ENCODE peak calls at places on chromosomes 6 and 20, in four cellular contexts. One of them, this sample, is unnamed.

GRCh38 chr6:105981888-105982358 is 104.2 kb upstream of the PRDM1 start:
- DNase-seq in GM12891: no peak
- DNase-seq in T-helper 22 cell: no peak
- DNase-seq in activated T-helper 1 cell treated with anti-CD3 and anti-CD28 coated beads, Interleukin-2, amount 50 U/mL, for 16 hours: no peak
- DNase-seq in this sample: no peak

GRCh38 chr6:101391772-101392560 is 1.5 kb upstream of the GRIK2 start:
- DNase-seq in GM12891: no peak
- DNase-seq in T-helper 22 cell: no peak
- DNase-seq in activated T-helper 1 cell treated with anti-CD3 and anti-CD28 coated beads, Interleukin-2, amount 50 U/mL, for 16 hours: no peak
- DNase-seq in this sample: no peak

GRCh38 chr6:14671937-14672336 is 554.4 kb downstream of the CD83 start:
- DNase-seq in GM12891: no peak
- DNase-seq in T-helper 22 cell: no peak
- DNase-seq in activated T-helper 1 cell treated with anti-CD3 and anti-CD28 coated beads, Interleukin-2, amount 50 U/mL, for 16 hours: no peak
- DNase-seq in this sample: no peak

GRCh38 chr20:4661191-4661590 is 60.5 kb upstream of the PRND start:
- DNase-seq in GM12891: no peak
- DNase-seq in T-helper 22 cell: peak
- DNase-seq in activated T-helper 1 cell treated with anti-CD3 and anti-CD28 coated beads, Interleukin-2, amount 50 U/mL, for 16 hours: peak
- DNase-seq in this sample: no peak

GRCh38 chr6:124962617-124963415 is 579 bp downstream of the RNF217 start:
- DNase-seq in GM12891: peak
- DNase-seq in T-helper 22 cell: no peak
- DNase-seq in activated T-helper 1 cell treated with anti-CD3 and anti-CD28 coated beads, Interleukin-2, amount 50 U/mL, for 16 hours: no peak
- DNase-seq in this sample: peak

GRCh38 chr6:170293881-170294755 is 3.2 kb upstream of the DLL1 start:
- DNase-seq in GM12891: no peak
- DNase-seq in T-helper 22 cell: no peak
- DNase-seq in activated T-helper 1 cell treated with anti-CD3 and anti-CD28 coated beads, Interleukin-2, amount 50 U/mL, for 16 hours: no peak
- DNase-seq in this sample: no peak

GRCh38 chr6:34514593-34515472 is 41.3 kb downstream of the SPDEF start:
- DNase-seq in GM12891: no peak
- DNase-seq in T-helper 22 cell: no peak
- DNase-seq in activated T-helper 1 cell treated with anti-CD3 and anti-CD28 coated beads, Interleukin-2, amount 50 U/mL, for 16 hours: no peak
- DNase-seq in this sample: no peak

GRCh38 chr6:28632326-28632851 is 106.7 kb downstream of the GPX5 start:
- DNase-seq in GM12891: no peak
- DNase-seq in T-helper 22 cell: no peak
- DNase-seq in activated T-helper 1 cell treated with anti-CD3 and anti-CD28 coated beads, Interleukin-2, amount 50 U/mL, for 16 hours: no peak
- DNase-seq in this sample: no peak

GRCh38 chr6:3377536-3378397 is 79.1 kb downstream of the SLC22A23 start:
- DNase-seq in GM12891: no peak
- DNase-seq in T-helper 22 cell: no peak
- DNase-seq in activated T-helper 1 cell treated with anti-CD3 and anti-CD28 coated beads, Interleukin-2, amount 50 U/mL, for 16 hours: no peak
- DNase-seq in this sample: peak

GRCh38 chr6:89348372-89348771 is 4.2 kb downstream of the UBE2J1 start:
- DNase-seq in GM12891: no peak
- DNase-seq in T-helper 22 cell: no peak
- DNase-seq in activated T-helper 1 cell treated with anti-CD3 and anti-CD28 coated beads, Interleukin-2, amount 50 U/mL, for 16 hours: no peak
- DNase-seq in this sample: no peak

GRCh38 chr6:79421707-79422484 is 115.3 kb downstream of the LCA5 start:
- DNase-seq in GM12891: no peak
- DNase-seq in T-helper 22 cell: no peak
- DNase-seq in activated T-helper 1 cell treated with anti-CD3 and anti-CD28 coated beads, Interleukin-2, amount 50 U/mL, for 16 hours: no peak
- DNase-seq in this sample: no peak

GRCh38 chr6:138184230-138184629 is 22.5 kb downstream of the ARFGEF3 start:
- DNase-seq in GM12891: no peak
- DNase-seq in T-helper 22 cell: no peak
- DNase-seq in activated T-helper 1 cell treated with anti-CD3 and anti-CD28 coated beads, Interleukin-2, amount 50 U/mL, for 16 hours: no peak
- DNase-seq in this sample: no peak

GRCh38 chr20:54714817-54715216 is 239.4 kb downstream of the DOK5 start:
- DNase-seq in GM12891: no peak
- DNase-seq in T-helper 22 cell: no peak
- DNase-seq in activated T-helper 1 cell treated with anti-CD3 and anti-CD28 coated beads, Interleukin-2, amount 50 U/mL, for 16 hours: no peak
- DNase-seq in this sample: no peak

GRCh38 chr20:40286991-40287531 is 402.0 kb downstream of the MAFB start:
- DNase-seq in GM12891: no peak
- DNase-seq in T-helper 22 cell: no peak
- DNase-seq in activated T-helper 1 cell treated with anti-CD3 and anti-CD28 coated beads, Interleukin-2, amount 50 U/mL, for 16 hours: no peak
- DNase-seq in this sample: peak

GRCh38 chr6:45075246-45075645 is 252.9 kb upstream of the RUNX2 start:
- DNase-seq in GM12891: no peak
- DNase-seq in T-helper 22 cell: no peak
- DNase-seq in activated T-helper 1 cell treated with anti-CD3 and anti-CD28 coated beads, Interleukin-2, amount 50 U/mL, for 16 hours: no peak
- DNase-seq in this sample: no peak

GRCh38 chr6:127343753-127344659 is 597 bp upstream of the ECHDC1 start:
- DNase-seq in GM12891: no peak
- DNase-seq in T-helper 22 cell: no peak
- DNase-seq in activated T-helper 1 cell treated with anti-CD3 and anti-CD28 coated beads, Interleukin-2, amount 50 U/mL, for 16 hours: no peak
- DNase-seq in this sample: no peak

GRCh38 chr6:17971128-17972073 is 16.0 kb downstream of the KIF13A start:
- DNase-seq in GM12891: no peak
- DNase-seq in T-helper 22 cell: no peak
- DNase-seq in activated T-helper 1 cell treated with anti-CD3 and anti-CD28 coated beads, Interleukin-2, amount 50 U/mL, for 16 hours: no peak
- DNase-seq in this sample: no peak

GRCh38 chr6:28525496-28526039 is at the start of gene GPX5:
- DNase-seq in GM12891: no peak
- DNase-seq in T-helper 22 cell: no peak
- DNase-seq in activated T-helper 1 cell treated with anti-CD3 and anti-CD28 coated beads, Interleukin-2, amount 50 U/mL, for 16 hours: no peak
- DNase-seq in this sample: no peak

GRCh38 chr20:18428490-18429173 is 38.2 kb downstream of the DZANK1 start:
- DNase-seq in GM12891: no peak
- DNase-seq in T-helper 22 cell: no peak
- DNase-seq in activated T-helper 1 cell treated with anti-CD3 and anti-CD28 coated beads, Interleukin-2, amount 50 U/mL, for 16 hours: no peak
- DNase-seq in this sample: no peak

GRCh38 chr20:51237278-51237677 is 214.4 kb upstream of the KCNG1 start:
- DNase-seq in GM12891: no peak
- DNase-seq in T-helper 22 cell: no peak
- DNase-seq in activated T-helper 1 cell treated with anti-CD3 and anti-CD28 coated beads, Interleukin-2, amount 50 U/mL, for 16 hours: no peak
- DNase-seq in this sample: no peak

GRCh38 chr20:17504898-17505663 is 26.1 kb downstream of the BFSP1 start:
- DNase-seq in GM12891: peak
- DNase-seq in T-helper 22 cell: no peak
- DNase-seq in activated T-helper 1 cell treated with anti-CD3 and anti-CD28 coated beads, Interleukin-2, amount 50 U/mL, for 16 hours: peak
- DNase-seq in this sample: no peak

GRCh38 chr6:44731485-44732095 is 344.1 kb downstream of the CDC5L start:
- DNase-seq in GM12891: no peak
- DNase-seq in T-helper 22 cell: no peak
- DNase-seq in activated T-helper 1 cell treated with anti-CD3 and anti-CD28 coated beads, Interleukin-2, amount 50 U/mL, for 16 hours: no peak
- DNase-seq in this sample: no peak

GRCh38 chr6:31652925-31653724 is 664 bp upstream of the BAG6 start:
- DNase-seq in GM12891: peak
- DNase-seq in T-helper 22 cell: peak
- DNase-seq in activated T-helper 1 cell treated with anti-CD3 and anti-CD28 coated beads, Interleukin-2, amount 50 U/mL, for 16 hours: peak
- DNase-seq in this sample: peak

GRCh38 chr6:73694711-73695411 is 1.1 kb upstream of the CD109 start:
- DNase-seq in GM12891: no peak
- DNase-seq in T-helper 22 cell: no peak
- DNase-seq in activated T-helper 1 cell treated with anti-CD3 and anti-CD28 coated beads, Interleukin-2, amount 50 U/mL, for 16 hours: no peak
- DNase-seq in this sample: no peak